ENCODE peak calls at places on chromosome 15, in ten cellular contexts. One of them, this sample, is unnamed.
A peak's percentile ranks its signal among the peaks of the same experiment; 100 is the strongest.

GRCh38 chr15:25062551-25063430 is 108.0 kb downstream of the SNRPN start:
- DNase-seq in uterus: peak; percentile 1
- DNase-seq in suprapubic skin: peak; percentile 43
- DNase-seq in thyroid gland: no peak
- DNase-seq in ovary: peak; percentile 15
- DNase-seq in esophagus squamous epithelium: no peak
- DNase-seq in HCT116: no peak
- DNase-seq in A549: no peak
- DNase-seq in right lobe of liver: peak; percentile 17
- DNase-seq in Peyer's patch: peak; percentile 33
- DNase-seq in this sample: no peak

GRCh38 chr15:85339976-85340665 is 40.3 kb upstream of the AKAP13 start:
- DNase-seq in ovary: no peak
- DNase-seq in suprapubic skin: no peak
- DNase-seq in thyroid gland: no peak
- DNase-seq in esophagus squamous epithelium: no peak
- DNase-seq in A549: no peak
- DNase-seq in uterus: no peak
- DNase-seq in right lobe of liver: no peak
- DNase-seq in HCT116: no peak
- DNase-seq in Peyer's patch: no peak
- DNase-seq in this sample: no peak

GRCh38 chr15:67803299-67803698 is 22.0 kb upstream of the SKOR1 start:
- DNase-seq in suprapubic skin: no peak
- DNase-seq in HCT116: no peak
- DNase-seq in A549: no peak
- DNase-seq in Peyer's patch: no peak
- DNase-seq in uterus: no peak
- DNase-seq in esophagus squamous epithelium: no peak
- DNase-seq in thyroid gland: no peak
- DNase-seq in right lobe of liver: no peak
- DNase-seq in ovary: no peak
- DNase-seq in this sample: no peak

GRCh38 chr15:66220587-66220986 is 33.0 kb downstream of the MEGF11 start:
- DNase-seq in suprapubic skin: no peak
- DNase-seq in uterus: no peak
- DNase-seq in esophagus squamous epithelium: no peak
- DNase-seq in HCT116: no peak
- DNase-seq in A549: no peak
- DNase-seq in Peyer's patch: no peak
- DNase-seq in thyroid gland: no peak
- DNase-seq in ovary: no peak
- DNase-seq in right lobe of liver: no peak
- DNase-seq in this sample: no peak

GRCh38 chr15:60910202-60910601 is 318.9 kb downstream of the RORA start:
- DNase-seq in HCT116: no peak
- DNase-seq in A549: no peak
- DNase-seq in suprapubic skin: no peak
- DNase-seq in thyroid gland: no peak
- DNase-seq in ovary: no peak
- DNase-seq in Peyer's patch: no peak
- DNase-seq in uterus: no peak
- DNase-seq in esophagus squamous epithelium: no peak
- DNase-seq in right lobe of liver: no peak
- DNase-seq in this sample: no peak

GRCh38 chr15:42355291-42355690 is 4.0 kb upstream of the CAPN3 start:
- DNase-seq in A549: no peak
- DNase-seq in HCT116: no peak
- DNase-seq in Peyer's patch: no peak
- DNase-seq in suprapubic skin: no peak
- DNase-seq in thyroid gland: no peak
- DNase-seq in ovary: no peak
- DNase-seq in esophagus squamous epithelium: no peak
- DNase-seq in uterus: no peak
- DNase-seq in right lobe of liver: no peak
- DNase-seq in this sample: no peak

GRCh38 chr15:65954289-65954741 is 85.0 kb downstream of the RAB11A start:
- DNase-seq in suprapubic skin: no peak
- DNase-seq in thyroid gland: no peak
- DNase-seq in right lobe of liver: no peak
- DNase-seq in uterus: no peak
- DNase-seq in ovary: no peak
- DNase-seq in Peyer's patch: no peak
- DNase-seq in A549: peak; percentile 35
- DNase-seq in HCT116: peak; percentile 31
- DNase-seq in esophagus squamous epithelium: no peak
- DNase-seq in this sample: no peak

GRCh38 chr15:73926191-73927002 is at the start of gene LOXL1:
- DNase-seq in right lobe of liver: peak; percentile 58
- DNase-seq in ovary: peak; percentile 82
- DNase-seq in uterus: peak; percentile 72
- DNase-seq in A549: no peak
- DNase-seq in suprapubic skin: no peak
- DNase-seq in thyroid gland: peak; percentile 70
- DNase-seq in HCT116: peak; percentile 19
- DNase-seq in Peyer's patch: peak; percentile 69
- DNase-seq in esophagus squamous epithelium: no peak
- DNase-seq in this sample: peak; percentile 57

DNA sequence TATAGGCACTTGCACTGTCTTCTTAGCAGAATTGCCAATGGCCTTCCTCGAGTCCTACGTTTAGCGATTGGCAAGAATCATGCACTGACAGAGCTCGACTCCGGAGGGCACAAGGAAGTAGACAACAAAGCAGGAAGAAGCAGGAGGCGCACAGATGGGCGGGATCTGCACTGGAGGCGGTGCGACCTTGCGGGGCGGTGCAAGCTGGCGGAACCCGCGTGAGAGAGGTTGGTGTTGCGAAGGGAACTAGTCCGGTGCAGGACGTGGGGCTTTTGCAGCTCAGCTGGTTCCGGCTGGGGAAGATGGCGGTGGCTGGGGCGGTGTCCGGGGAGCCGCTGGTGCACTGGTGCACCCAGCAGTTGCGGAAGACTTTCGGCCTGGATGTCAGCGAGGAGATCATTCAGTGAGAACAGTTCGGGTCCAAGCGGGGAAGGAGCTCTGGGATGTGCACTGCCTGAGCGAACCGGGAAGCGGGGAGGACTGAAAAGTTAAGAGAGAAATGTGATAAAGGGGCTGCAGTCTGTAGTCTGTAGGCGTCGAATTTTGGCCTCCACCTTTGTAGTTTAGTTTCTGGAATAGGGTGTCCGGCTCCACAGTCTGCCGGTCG is at the start of gene TRIP4:
- DNase-seq in A549: peak; percentile 100
- DNase-seq in thyroid gland: peak; percentile 93
- DNase-seq in Peyer's patch: peak; percentile 97
- DNase-seq in ovary: peak; percentile 95
- DNase-seq in right lobe of liver: peak; percentile 97
- DNase-seq in uterus: peak; percentile 91
- DNase-seq in HCT116: peak; percentile 93
- DNase-seq in esophagus squamous epithelium: peak; percentile 86
- DNase-seq in suprapubic skin: peak; percentile 98
- DNase-seq in this sample: peak; percentile 92
- TF ChIP-seq POLR2A in A549: peak; percentile 92
- TF ChIP-seq POLR2A in thyroid gland: peak; percentile 74
- TF ChIP-seq POLR2A in Peyer's patch: peak; percentile 69
- TF ChIP-seq POLR2A in ovary: peak; percentile 52
- TF ChIP-seq POLR2A in right lobe of liver: peak; percentile 71
- TF ChIP-seq POLR2A in uterus: no peak
- TF ChIP-seq POLR2A in HCT116: peak; percentile 91
- TF ChIP-seq POLR2A in esophagus squamous epithelium: peak; percentile 47
- TF ChIP-seq POLR2A in suprapubic skin: no peak
- TF ChIP-seq POLR2A in this sample: no peak

GRCh38 chr15:59567369-59567768 is 44.2 kb upstream of the GCNT3 start:
- DNase-seq in A549: peak; percentile 72
- DNase-seq in Peyer's patch: no peak
- DNase-seq in right lobe of liver: no peak
- DNase-seq in ovary: no peak
- DNase-seq in suprapubic skin: no peak
- DNase-seq in thyroid gland: no peak
- DNase-seq in esophagus squamous epithelium: no peak
- DNase-seq in uterus: no peak
- DNase-seq in HCT116: no peak
- DNase-seq in this sample: no peak

GRCh38 chr15:59561547-59561946 is 50.0 kb upstream of the GCNT3 start:
- DNase-seq in uterus: no peak
- DNase-seq in A549: no peak
- DNase-seq in Peyer's patch: no peak
- DNase-seq in ovary: no peak
- DNase-seq in thyroid gland: no peak
- DNase-seq in HCT116: no peak
- DNase-seq in suprapubic skin: no peak
- DNase-seq in esophagus squamous epithelium: no peak
- DNase-seq in right lobe of liver: no peak
- DNase-seq in this sample: no peak

GRCh38 chr15:59565299-59565698 is 46.3 kb upstream of the GCNT3 start:
- DNase-seq in right lobe of liver: no peak
- DNase-seq in thyroid gland: no peak
- DNase-seq in HCT116: no peak
- DNase-seq in uterus: no peak
- DNase-seq in Peyer's patch: no peak
- DNase-seq in esophagus squamous epithelium: no peak
- DNase-seq in ovary: no peak
- DNase-seq in A549: no peak
- DNase-seq in suprapubic skin: no peak
- DNase-seq in this sample: no peak

DNA sequence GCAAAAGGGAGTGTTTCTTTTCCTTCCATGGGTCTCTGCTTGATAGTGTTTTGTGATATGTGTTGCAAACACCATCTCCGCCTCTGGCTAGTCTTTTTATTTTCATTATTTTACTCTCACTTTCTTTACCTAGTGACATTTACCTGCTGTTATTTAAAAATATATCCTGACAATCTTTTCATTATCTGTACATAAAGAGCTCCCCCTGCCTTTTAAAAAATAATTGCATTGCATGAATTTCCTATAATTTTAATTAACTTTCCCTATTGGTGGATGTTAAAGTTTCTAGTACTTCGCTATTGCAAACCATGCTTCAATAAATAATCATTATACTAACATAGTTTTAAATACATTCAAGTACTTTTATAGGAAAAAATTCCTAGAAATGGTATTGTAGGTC is 48.8 kb upstream of the GCNT3 start:
- DNase-seq in suprapubic skin: no peak
- DNase-seq in HCT116: no peak
- DNase-seq in thyroid gland: no peak
- DNase-seq in ovary: no peak
- DNase-seq in right lobe of liver: no peak
- DNase-seq in A549: no peak
- DNase-seq in esophagus squamous epithelium: no peak
- DNase-seq in Peyer's patch: no peak
- DNase-seq in uterus: no peak
- DNase-seq in this sample: no peak
- TF ChIP-seq CTCF in suprapubic skin: no peak
- TF ChIP-seq CTCF in HCT116: no peak
- TF ChIP-seq CTCF in thyroid gland: no peak
- TF ChIP-seq CTCF in ovary: no peak
- TF ChIP-seq CTCF in right lobe of liver: peak; percentile 15
- TF ChIP-seq CTCF in A549: peak; percentile 32
- TF ChIP-seq CTCF in esophagus squamous epithelium: no peak
- TF ChIP-seq CTCF in Peyer's patch: peak; percentile 10
- TF ChIP-seq CTCF in uterus: no peak
- TF ChIP-seq CTCF in this sample: no peak

GRCh38 chr15:89654847-89655805 is at the start of gene KIF7:
- DNase-seq in HCT116: no peak
- DNase-seq in uterus: no peak
- DNase-seq in suprapubic skin: peak; percentile 78
- DNase-seq in thyroid gland: peak; percentile 40
- DNase-seq in right lobe of liver: no peak
- DNase-seq in ovary: peak; percentile 73
- DNase-seq in A549: peak; percentile 42
- DNase-seq in Peyer's patch: no peak
- DNase-seq in esophagus squamous epithelium: no peak
- DNase-seq in this sample: no peak
- TF ChIP-seq POLR2A in HCT116: no peak
- TF ChIP-seq POLR2A in uterus: no peak
- TF ChIP-seq POLR2A in suprapubic skin: no peak
- TF ChIP-seq POLR2A in thyroid gland: no peak
- TF ChIP-seq POLR2A in right lobe of liver: no peak
- TF ChIP-seq POLR2A in ovary: no peak
- TF ChIP-seq POLR2A in A549: peak; percentile 42
- TF ChIP-seq POLR2A in Peyer's patch: no peak
- TF ChIP-seq POLR2A in esophagus squamous epithelium: no peak
- TF ChIP-seq POLR2A in this sample: no peak

GRCh38 chr15:89910891-89911626 is 1.7 kb downstream of the ARPIN start:
- DNase-seq in suprapubic skin: no peak
- DNase-seq in HCT116: no peak
- DNase-seq in uterus: no peak
- DNase-seq in thyroid gland: no peak
- DNase-seq in Peyer's patch: no peak
- DNase-seq in ovary: no peak
- DNase-seq in esophagus squamous epithelium: no peak
- DNase-seq in A549: no peak
- DNase-seq in right lobe of liver: no peak
- DNase-seq in this sample: no peak

GRCh38 chr15:89916660-89917059 is 3.9 kb upstream of the ARPIN start:
- DNase-seq in Peyer's patch: no peak
- DNase-seq in ovary: no peak
- DNase-seq in uterus: no peak
- DNase-seq in thyroid gland: no peak
- DNase-seq in HCT116: no peak
- DNase-seq in esophagus squamous epithelium: no peak
- DNase-seq in suprapubic skin: no peak
- DNase-seq in A549: no peak
- DNase-seq in right lobe of liver: no peak
- DNase-seq in this sample: no peak

GRCh38 chr15:89912145-89912673 is 543 bp downstream of the ARPIN start:
- DNase-seq in esophagus squamous epithelium: no peak
- DNase-seq in ovary: peak; percentile 51
- DNase-seq in Peyer's patch: peak; percentile 80
- DNase-seq in HCT116: no peak
- DNase-seq in suprapubic skin: peak; percentile 82
- DNase-seq in right lobe of liver: peak; percentile 66
- DNase-seq in uterus: no peak
- DNase-seq in thyroid gland: peak; percentile 45
- DNase-seq in A549: peak; percentile 44
- DNase-seq in this sample: no peak

GRCh38 chr15:89909611-89910010 is 3.1 kb downstream of the ARPIN start:
- DNase-seq in A549: no peak
- DNase-seq in HCT116: no peak
- DNase-seq in ovary: no peak
- DNase-seq in suprapubic skin: no peak
- DNase-seq in uterus: no peak
- DNase-seq in esophagus squamous epithelium: no peak
- DNase-seq in right lobe of liver: no peak
- DNase-seq in Peyer's patch: no peak
- DNase-seq in thyroid gland: no peak
- DNase-seq in this sample: no peak

DNA sequence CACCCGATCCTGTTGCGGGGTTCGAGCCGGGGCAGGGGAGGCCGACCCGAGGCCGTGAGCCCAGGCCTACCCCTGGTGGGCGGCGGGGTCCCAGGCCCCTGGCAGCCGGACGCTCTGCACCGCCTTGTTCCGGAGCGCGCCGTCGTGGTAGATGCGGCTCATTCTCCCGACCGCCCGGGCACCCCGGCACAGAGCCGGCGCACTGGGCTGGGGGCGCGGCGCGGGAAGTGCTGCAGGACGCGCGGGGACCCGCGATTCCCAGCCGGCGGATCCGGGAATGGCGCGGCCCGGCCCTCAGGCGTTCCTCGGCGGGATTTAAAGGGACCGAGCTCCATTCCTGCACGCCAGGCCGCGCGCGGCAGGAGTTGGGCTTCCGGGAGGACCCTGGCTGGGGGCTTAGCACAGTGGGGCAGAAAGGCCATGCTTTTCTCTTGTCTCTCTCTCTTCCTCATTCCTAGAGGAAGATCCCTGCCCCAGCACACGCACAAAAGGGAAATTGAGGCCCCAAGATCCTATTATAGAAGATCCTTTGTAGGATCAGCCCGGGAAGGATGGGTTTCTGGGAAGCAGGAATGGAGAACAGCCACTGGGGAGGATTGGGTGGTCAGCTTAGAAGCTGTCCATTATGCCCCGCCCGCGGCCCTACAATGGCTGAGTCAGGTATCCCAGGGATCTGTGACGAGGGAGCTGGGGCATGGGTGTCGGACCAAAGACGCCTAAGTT is at the start of gene ARPIN:
- DNase-seq in thyroid gland: peak; percentile 46
- DNase-seq in HCT116: no peak
- DNase-seq in right lobe of liver: peak; percentile 72
- DNase-seq in ovary: peak; percentile 75
- DNase-seq in Peyer's patch: peak; percentile 80
- DNase-seq in A549: peak; percentile 63
- DNase-seq in esophagus squamous epithelium: no peak
- DNase-seq in suprapubic skin: peak; percentile 82
- DNase-seq in uterus: peak; percentile 30
- DNase-seq in this sample: peak; percentile 61
- TF ChIP-seq CTCF in thyroid gland: no peak
- TF ChIP-seq CTCF in HCT116: no peak
- TF ChIP-seq CTCF in right lobe of liver: no peak
- TF ChIP-seq CTCF in ovary: no peak
- TF ChIP-seq CTCF in Peyer's patch: peak; percentile 15
- TF ChIP-seq CTCF in A549: no peak
- TF ChIP-seq CTCF in esophagus squamous epithelium: no peak
- TF ChIP-seq CTCF in suprapubic skin: no peak
- TF ChIP-seq CTCF in uterus: no peak
- TF ChIP-seq CTCF in this sample: no peak